ENCODE peak calls at places on chromosomes 13 and 19, in nine cellular contexts. K is stimulated activated CD4-positive, alpha-beta T cell treated with anti-CD3 and anti-CD28 coated beads, Interleukin-15, amount 100 ng/mL, for 24 hours; U is stimulated activated naive CD8-positive, alpha-beta T cell treated with anti-CD3 and anti-CD28 coated beads, Interleukin-15, amount 100 ng/mL, for 72 hours; W is SK-N-MC; P is GM06990; Y is dermis blood vessel endothelial cell; Q is fibroblast of the aortic adventitia; R is stimulated activated CD8-positive, alpha-beta memory T cell treated with anti-CD3 and anti-CD28 coated beads, Interleukin-12 subunit alpha, Interleukin-12 subunit beta, amount 100 ng/mL, for 1 hour; B is naive thymus-derived CD8-positive, alpha-beta T cell. C is an unnamed sample.

GRCh38 chr19:34224996-34225658 is 29.2 kb upstream of the GARRE1 start:
- DNase-seq in K (no peak), R (no peak), Q (no peak), Y (no peak), P (no peak), B (no peak), U (no peak), W (no peak), C (no peak)

GRCh38 chr13:112532837-112533745 is 54.9 kb downstream of the TUBGCP3 start:
- DNase-seq in R (peak), U (no peak), P (no peak), W (no peak), Q (no peak), K (no peak), Y (no peak), B (no peak), C (no peak)

GRCh38 chr13:37097008-37097579 is 8.4 kb downstream of the CSNK1A1L start:
- DNase-seq in B (no peak), K (no peak), Y (no peak), W (no peak), U (no peak), P (no peak), Q (no peak), R (no peak), C (no peak)

GRCh38 chr19:996051-996838 is 4.0 kb upstream of the GRIN3B start:
- DNase-seq in R (peak), K (peak), Q (peak), U (peak), P (peak), B (peak), W (no peak), Y (peak), C (peak)

GRCh38 chr19:16588089-16588823 is 16.0 kb upstream of the SLC35E1 start:
- DNase-seq in P (peak), K (peak), W (no peak), R (no peak), B (peak), Q (peak), Y (peak), U (peak), C (peak)

GRCh38 chr13:51271008-51271407 is 48.8 kb downstream of the FAM124A start:
- DNase-seq in U (no peak), K (no peak), B (no peak), Q (no peak), P (no peak), R (no peak), Y (no peak), W (no peak), C (no peak)

GRCh38 chr13:100382787-100383186 is 205.8 kb downstream of the GGACT start:
- DNase-seq in W (no peak), U (no peak), Q (peak), Y (no peak), P (no peak), R (no peak), K (no peak), B (no peak), C (no peak)

GRCh38 chr13:89845874-89846273 is 1501.6 kb upstream of the MIR17HG start:
- DNase-seq in R (no peak), W (no peak), Q (no peak), P (no peak), U (no peak), Y (no peak), B (no peak), K (no peak), C (no peak)

GRCh38 chr13:111945086-111945485 is 121.9 kb upstream of the SOX1 start:
- DNase-seq in K (no peak), Q (no peak), R (no peak), W (no peak), B (no peak), P (no peak), U (no peak), Y (no peak), C (no peak)

GRCh38 chr19:10565028-10565566 is 713 bp downstream of the KRI1 start:
- DNase-seq in P (peak), U (peak), Y (peak), B (peak), K (peak), R (no peak), W (no peak), Q (no peak), C (no peak)

GRCh38 chr19:33717878-33718277 is 78.8 kb upstream of the KCTD15 start:
- DNase-seq in B (no peak), W (no peak), Q (no peak), U (no peak), R (no peak), Y (no peak), P (no peak), K (no peak), C (no peak)